ENCODE peak calls at places on chromosomes 2 and 18, in nine cellular contexts. E, L, K, R, Y, S, V, H and F are unnamed samples.

GRCh38 chr2:218285604-218286003 is 6.7 kb downstream of the TMBIM1 start:
- DNase-seq in Y (peak), V (peak), L (no peak), H (no peak), S (peak), E (no peak), R (no peak), K (peak), F (peak)

GRCh38 chr2:148546270-148546669 is 98.3 kb upstream of the EPC2 start:
- DNase-seq in E (no peak), L (no peak), R (no peak), K (peak), V (no peak), Y (no peak), H (no peak), S (peak), F (no peak)

GRCh38 chr2:152500777-152501176 is 165.8 kb downstream of the FMNL2 start:
- DNase-seq in K (no peak), R (no peak), L (no peak), V (no peak), E (no peak), Y (no peak), H (peak), S (peak), F (no peak)

GRCh38 chr18:60209042-60209441 is 163.5 kb downstream of the MC4R start:
- DNase-seq in E (no peak), Y (no peak), S (no peak), K (no peak), R (no peak), L (no peak), H (no peak), V (no peak), F (no peak)

GRCh38 chr2:164538250-164538866 is 82.9 kb downstream of the GRB14 start:
- DNase-seq in H (no peak), S (no peak), K (peak), E (peak), Y (peak), V (no peak), R (no peak), L (peak), F (no peak)

GRCh38 chr18:34978953-34979608 is 62.1 kb upstream of the MAPRE2 start:
- DNase-seq in Y (peak), V (peak), S (peak), E (peak), L (peak), K (peak), R (peak), H (no peak), F (no peak)

GRCh38 chr18:8948471-8949149 is 153.9 kb upstream of the NDUFV2 start:
- DNase-seq in L (no peak), E (no peak), H (no peak), Y (no peak), S (no peak), R (no peak), K (peak), V (no peak), F (no peak)

GRCh38 chr2:48427552-48427951 is 102.4 kb upstream of the STON1 start:
- DNase-seq in H (no peak), V (no peak), R (no peak), E (no peak), Y (no peak), K (no peak), S (no peak), L (no peak), F (no peak)

GRCh38 chr18:28136071-28136470 is 40.9 kb downstream of the CDH2 start:
- DNase-seq in K (peak), V (no peak), E (no peak), S (no peak), Y (no peak), H (no peak), R (no peak), L (no peak), F (no peak)
- H3K27ac ChIP-seq in K (no peak), V (no peak), E (no peak), S (no peak), Y (no peak), H (no peak), R (no peak), L (no peak), F (no peak)

GRCh38 chr2:1750935-1751767 is 6.8 kb upstream of the PXDN start:
- DNase-seq in V (peak), Y (peak), R (peak), L (peak), H (no peak), S (peak), E (peak), K (peak), F (peak)
- TF ChIP-seq CTCF in V (peak), Y (peak), R (peak), L (peak), H (peak), S (peak), E (peak), K (peak), F (peak)

DNA sequence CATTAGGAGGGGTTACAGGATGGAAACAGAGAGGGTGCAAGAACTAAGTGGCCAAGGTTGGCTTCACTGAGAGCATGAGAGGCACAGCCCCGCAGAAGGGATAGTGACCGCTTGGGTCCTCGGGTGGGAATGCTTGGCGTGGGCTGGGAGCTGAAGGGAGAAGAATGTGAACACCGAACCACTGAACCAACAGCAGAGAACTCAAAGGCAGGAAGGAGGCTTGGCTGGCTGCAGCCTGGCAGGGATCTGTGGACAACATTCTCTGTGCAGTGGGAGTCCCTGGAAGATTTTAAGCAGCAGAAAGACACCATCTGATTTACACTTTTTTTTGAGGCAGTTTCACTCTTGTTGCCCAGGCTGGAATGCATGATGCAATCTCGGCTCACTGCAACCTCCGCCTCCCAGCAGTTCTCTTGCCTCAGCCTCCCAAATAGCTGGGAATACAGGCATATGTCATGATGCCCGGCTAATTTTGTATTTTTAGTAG is 33.9 kb downstream of the SOWAHC start:
- DNase-seq in V (no peak), Y (no peak), L (no peak), S (peak), E (no peak), K (no peak), H (no peak), R (no peak), F (no peak)
- H3K4me3 ChIP-seq in V (no peak), Y (no peak), L (no peak), S (peak), E (no peak), K (no peak), H (no peak), R (no peak), F (no peak)

GRCh38 chr2:11367170-11367569 is 22.7 kb upstream of the ROCK2 start:
- DNase-seq in L (no peak), K (no peak), E (no peak), V (no peak), S (no peak), R (no peak), Y (no peak), H (no peak), F (no peak)
- H3K27ac ChIP-seq in L (no peak), K (no peak), E (no peak), V (no peak), S (peak), R (no peak), Y (no peak), H (peak), F (peak)